ENCODE peak calls at places on chromosomes 11 and 22, in nine cellular contexts. W, M, R, Y, P, U, V, F and S are unnamed samples.

GRCh38 chr11:94125408-94126120 is 3.1 kb upstream of the PANX1 start:
- DNase-seq in W (no peak), M (no peak), R (no peak), Y (no peak), P (no peak), U (no peak), V (no peak), F (no peak), S (no peak)

GRCh38 chr11:85680897-85681296 is 5.1 kb downstream of the CCDC89 start:
- DNase-seq in W (no peak), M (no peak), R (no peak), Y (no peak), P (no peak), U (peak; percentile 33), V (no peak), F (no peak), S (no peak)

GRCh38 chr11:74418509-74418895 is 20.3 kb upstream of the PGM2L1 start:
- DNase-seq in W (no peak), M (peak; percentile 6), R (peak; percentile 93), Y (no peak), P (peak; percentile 90), U (no peak), V (no peak), F (no peak), S (no peak)

GRCh38 chr11:35798423-35798822 is 135.8 kb downstream of the TRIM44 start:
- DNase-seq in W (no peak), M (no peak), R (peak; percentile 69), Y (no peak), P (no peak), U (no peak), V (no peak), F (no peak), S (no peak)

GRCh38 chr11:116990061-116990473 is 108.2 kb downstream of the SIK3 start:
- DNase-seq in W (no peak), M (peak; percentile 90), R (peak; percentile 64), Y (no peak), P (peak; percentile 96), U (no peak), V (no peak), F (no peak), S (no peak)

GRCh38 chr22:24066260-24066659 is 55.2 kb downstream of the CABIN1 start:
- DNase-seq in W (no peak), M (no peak), R (no peak), Y (no peak), P (no peak), U (no peak), V (no peak), F (no peak), S (peak; percentile 30)

GRCh38 chr22:20741634-20742581 is 32.0 kb upstream of the SERPIND1 start:
- DNase-seq in W (peak; percentile 9), M (peak; percentile 44), R (peak; percentile 65), Y (no peak), P (no peak), U (no peak), V (no peak), F (no peak), S (no peak)

GRCh38 chr11:27084407-27084985 is 43.9 kb downstream of the BBOX1 start:
- DNase-seq in W (no peak), M (no peak), R (no peak), Y (no peak), P (peak; percentile 55), U (no peak), V (no peak), F (no peak), S (no peak)

DNA sequence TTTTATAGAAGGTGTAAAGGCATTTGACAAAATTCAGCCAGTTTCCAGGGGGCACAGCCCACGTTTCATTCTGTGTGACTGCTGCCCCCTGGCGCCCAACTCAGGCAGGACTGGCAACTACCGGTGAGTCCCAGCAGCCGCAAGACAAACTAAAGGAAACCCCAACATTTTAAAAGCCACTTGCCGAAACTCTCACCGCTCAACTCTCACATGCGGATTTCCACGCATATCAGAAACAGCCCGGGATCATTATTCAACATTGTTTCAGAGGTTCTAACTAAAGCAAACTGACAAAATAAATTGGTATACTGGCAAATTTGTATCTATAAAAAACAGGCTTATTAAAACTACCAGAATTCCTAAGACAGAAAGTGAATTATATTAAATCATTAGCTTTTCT is 48.2 kb downstream of the MORC2 start:
- DNase-seq in W (peak; percentile 77), M (peak; percentile 32), R (peak; percentile 70), Y (peak; percentile 87), P (peak; percentile 12), U (peak; percentile 75), V (peak; percentile 79), F (peak; percentile 79), S (peak; percentile 88)
- TF ChIP-seq CTCF in W (peak; percentile 99), M (peak; percentile 82), R (peak; percentile 82), Y (peak; percentile 94), P (peak; percentile 88), U (peak; percentile 96), V (peak; percentile 77), F (peak; percentile 87), S (peak; percentile 96)

GRCh38 chr22:30393322-30393680 is 3.5 kb upstream of the SEC14L2 start:
- DNase-seq in W (no peak), M (no peak), R (no peak), Y (no peak), P (no peak), U (no peak), V (no peak), F (no peak), S (no peak)

GRCh38 chr22:30386960-30387848 is at the start of gene RNF215:
- DNase-seq in W (peak; percentile 78), M (peak; percentile 54), R (peak; percentile 80), Y (peak; percentile 92), P (peak; percentile 21), U (peak; percentile 94), V (peak; percentile 71), F (peak; percentile 91), S (peak; percentile 93)

GRCh38 chr22:30392661-30393321 is 4.0 kb upstream of the SEC14L2 start:
- DNase-seq in W (no peak), M (no peak), R (no peak), Y (no peak), P (no peak), U (no peak), V (no peak), F (no peak), S (peak; percentile 74)

GRCh38 chr22:30393885-30394284 is 2.9 kb upstream of the SEC14L2 start:
- DNase-seq in W (no peak), M (no peak), R (no peak), Y (no peak), P (no peak), U (no peak), V (no peak), F (no peak), S (no peak)

DNA sequence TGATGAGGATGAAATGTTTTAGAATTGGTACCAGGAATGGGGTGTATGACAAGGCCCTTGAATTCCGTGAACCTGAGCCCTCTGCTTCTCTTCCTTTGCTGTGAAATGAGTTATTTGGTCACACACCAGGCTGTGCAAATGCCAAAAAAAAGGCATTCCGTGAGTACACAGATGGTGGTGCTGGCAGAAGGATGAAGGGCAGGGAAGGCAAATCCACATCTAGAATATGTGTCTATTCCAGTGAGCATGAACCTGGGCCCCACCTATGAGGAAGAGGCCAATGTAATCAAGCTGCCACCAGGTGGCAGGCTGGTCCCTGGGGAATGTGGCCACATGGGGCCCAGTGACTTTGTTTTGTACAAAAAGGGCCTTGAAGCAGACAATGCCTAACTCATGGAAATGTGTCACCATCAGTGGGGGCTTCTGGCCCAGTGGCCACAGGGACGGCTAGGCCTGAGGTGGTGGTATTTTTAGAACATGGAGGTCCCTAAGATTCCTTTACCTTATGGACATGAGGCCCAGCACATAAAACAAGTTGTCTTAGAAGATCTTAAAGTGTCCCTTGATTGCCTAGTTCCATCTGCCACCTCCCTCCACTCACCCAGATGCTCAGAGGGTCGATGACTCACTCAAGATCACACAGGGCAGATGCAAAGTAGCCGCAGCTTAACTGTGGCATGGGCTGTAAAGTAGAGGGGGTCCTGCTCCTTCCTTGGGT is 3.9 kb upstream of the RNF215 start:
- DNase-seq in W (peak; percentile 72), M (peak; percentile 85), R (peak; percentile 77), Y (peak; percentile 73), P (peak; percentile 52), U (peak; percentile 71), V (no peak), F (no peak), S (peak; percentile 83)
- H3K27ac ChIP-seq in W (no peak overlapping the region), M (no peak overlapping the region), R (no peak overlapping the region), Y (no peak overlapping the region), P (peak overlapping the region; percentile 10), U (no peak overlapping the region), V (no peak overlapping the region), F (no peak overlapping the region), S (no peak overlapping the region)

GRCh38 chr11:131893988-131894387 is 523.6 kb downstream of the NTM start:
- DNase-seq in W (no peak), M (no peak), R (no peak), Y (no peak), P (no peak), U (no peak), V (no peak), F (no peak), S (no peak)

GRCh38 chr11:131897976-131898375 is 527.6 kb downstream of the NTM start:
- DNase-seq in W (no peak), M (no peak), R (no peak), Y (no peak), P (peak; percentile 95), U (no peak), V (no peak), F (no peak), S (no peak)

GRCh38 chr11:131894615-131895544 is 524.5 kb downstream of the NTM start:
- DNase-seq in W (no peak), M (no peak), R (peak; percentile 6), Y (no peak), P (no peak), U (no peak), V (no peak), F (no peak), S (no peak)

GRCh38 chr11:131897247-131897646 is 526.8 kb downstream of the NTM start:
- DNase-seq in W (no peak), M (no peak), R (peak; percentile 74), Y (no peak), P (no peak), U (no peak), V (no peak), F (no peak), S (no peak)

DNA sequence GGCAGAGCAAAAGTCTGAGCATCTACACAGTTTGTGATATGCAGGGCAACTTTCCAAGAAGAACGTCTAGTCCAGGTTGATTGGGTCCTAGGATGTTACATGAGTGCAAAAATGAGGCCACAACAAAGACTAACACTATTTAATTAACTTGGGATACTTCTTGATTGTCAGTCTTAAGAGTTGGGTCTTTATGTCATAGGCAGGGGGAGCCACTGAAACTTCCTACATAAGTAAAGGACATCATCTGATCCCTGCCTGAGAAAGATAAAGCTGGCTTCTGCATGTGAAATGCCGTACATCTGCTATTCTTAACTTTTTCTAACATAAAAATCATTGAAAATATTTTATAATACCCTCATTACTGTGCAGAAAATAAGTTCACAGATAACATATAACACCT is 525.5 kb downstream of the NTM start:
- DNase-seq in W (no peak), M (no peak), R (no peak), Y (no peak), P (no peak), U (no peak), V (no peak), F (no peak), S (no peak)
- TF ChIP-seq CTCF in W (no peak), M (no peak), R (no peak), Y (no peak), P (no peak), U (peak; percentile 20), V (no peak), F (no peak), S (no peak)

GRCh38 chr11:106986261-106986660 is 32.0 kb downstream of the GUCY1A2 start:
- DNase-seq in W (no peak), M (no peak), R (peak; percentile 69), Y (no peak), P (peak; percentile 36), U (no peak), V (no peak), F (no peak), S (no peak)

GRCh38 chr11:106986673-106987072 is 31.6 kb downstream of the GUCY1A2 start:
- DNase-seq in W (no peak), M (no peak), R (no peak), Y (no peak), P (no peak), U (no peak), V (no peak), F (no peak), S (no peak)

GRCh38 chr11:106988151-106988806 is 30.0 kb downstream of the GUCY1A2 start:
- DNase-seq in W (no peak), M (no peak), R (peak; percentile 25), Y (no peak), P (peak; percentile 89), U (no peak), V (no peak), F (no peak), S (no peak)

GRCh38 chr11:106989056-106989455 is 29.2 kb downstream of the GUCY1A2 start:
- DNase-seq in W (no peak), M (no peak), R (peak; percentile 47), Y (no peak), P (peak; percentile 33), U (no peak), V (no peak), F (no peak), S (no peak)

GRCh38 chr11:106990322-106990721 is 28.0 kb downstream of the GUCY1A2 start:
- DNase-seq in W (no peak), M (no peak), R (no peak), Y (peak; percentile 51), P (no peak), U (no peak), V (no peak), F (no peak), S (no peak)
- H3K27ac ChIP-seq in W (no peak overlapping the region), M (no peak overlapping the region), R (no peak overlapping the region), Y (no peak overlapping the region), P (no peak overlapping the region), U (no peak overlapping the region), V (no peak overlapping the region), F (no peak overlapping the region), S (no peak overlapping the region)